ENCODE peak calls at places on chromosomes 12 and 14, in six cellular contexts. K is body of pancreas, T is breast epithelium, O is adrenal gland, D is prostate gland, N is K562. B is an unnamed sample.

GRCh38 chr12:60212159-60213000 is 616.6 kb downstream of the SLC16A7 start:
- DNase-seq in K (no peak), N (no peak), O (no peak), T (no peak), D (no peak), B (no peak)

GRCh38 chr14:68018598-68018997 is 199.0 kb downstream of the RAD51B start:
- DNase-seq in K (no peak), O (no peak), T (no peak), D (no peak), N (no peak), B (no peak)

GRCh38 chr14:91047174-91047753 is 13.2 kb downstream of the RPS6KA5 start:
- DNase-seq in T (no peak), N (no peak), K (no peak), O (no peak), D (no peak), B (no peak)

GRCh38 chr14:73460691-73461127 is 2.4 kb upstream of the NUMB start:
- DNase-seq in D (no peak), N (no peak), T (no peak), K (no peak), O (peak), B (no peak)

GRCh38 chr14:25239170-25239569 is 189.2 kb upstream of the STXBP6 start:
- DNase-seq in K (no peak), T (no peak), D (no peak), O (no peak), N (no peak), B (no peak)

GRCh38 chr12:69024413-69024812 is 91.4 kb upstream of the CPM start:
- DNase-seq in N (no peak), T (no peak), O (no peak), D (peak), K (peak), B (no peak)

GRCh38 chr12:71780207-71780822 is 25.7 kb downstream of the RAB21 start:
- DNase-seq in O (peak), N (peak), D (peak), K (peak), T (no peak), B (no peak)

GRCh38 chr14:74820288-74820687 is 55.7 kb downstream of the PROX2 start:
- DNase-seq in D (no peak), N (no peak), T (no peak), O (no peak), K (no peak), B (no peak)

GRCh38 chr14:55581011-55581806 is 1.2 kb downstream of the KTN1 start:
- DNase-seq in D (peak), T (peak), O (peak), K (peak), N (peak), B (peak)

GRCh38 chr12:105072888-105073488 is 11.3 kb downstream of the ALDH1L2 start:
- DNase-seq in N (no peak), K (no peak), O (no peak), T (no peak), D (no peak), B (no peak)

GRCh38 chr14:100682749-100683148 is 43.9 kb upstream of the DLK1 start:
- DNase-seq in T (no peak), D (no peak), K (no peak), O (no peak), N (no peak), B (no peak)
- TF ChIP-seq POLR2A in T (no peak), D (no peak), K (no peak), O (no peak), N (no peak), B (no peak)

GRCh38 chr14:63193236-63193635 is 11.0 kb upstream of the RHOJ start:
- DNase-seq in D (no peak), T (no peak), O (no peak), N (no peak), K (no peak), B (no peak)

GRCh38 chr14:63186453-63186852 is 17.8 kb upstream of the RHOJ start:
- DNase-seq in N (no peak), D (no peak), O (no peak), K (no peak), T (no peak), B (no peak)

DNA sequence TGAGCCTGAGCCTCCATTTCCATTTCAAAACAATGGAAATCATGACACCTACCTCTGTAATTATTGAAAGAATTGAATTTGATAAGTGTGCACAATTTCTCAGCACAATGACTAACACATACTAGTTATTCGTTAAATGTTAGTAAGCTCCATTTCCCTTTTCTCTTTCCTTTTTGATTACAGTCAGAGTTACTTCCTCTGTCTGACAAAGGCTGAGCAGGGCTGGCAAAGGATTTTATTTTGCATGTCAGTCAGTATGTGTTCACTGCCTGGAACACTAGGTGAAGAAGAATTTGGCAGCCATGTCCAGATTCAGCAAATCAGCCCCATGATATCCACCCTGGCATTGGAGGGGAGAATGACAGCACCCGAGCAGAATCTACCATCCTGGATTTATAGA is 12.2 kb upstream of the RHOJ start:
- DNase-seq in N (no peak), O (no peak), K (no peak), D (peak), T (no peak), B (no peak)
- TF ChIP-seq POLR2A in N (no peak), O (no peak), K (no peak), D (no peak), T (no peak), B (no peak)

GRCh38 chr14:34496679-34497513 is 34.9 kb upstream of the SPTSSA start:
- DNase-seq in K (peak), D (peak), T (peak), O (peak), N (peak), B (peak)
- TF ChIP-seq POLR2A in K (no peak), D (peak), T (no peak), O (peak), N (peak), B (no peak)

DNA sequence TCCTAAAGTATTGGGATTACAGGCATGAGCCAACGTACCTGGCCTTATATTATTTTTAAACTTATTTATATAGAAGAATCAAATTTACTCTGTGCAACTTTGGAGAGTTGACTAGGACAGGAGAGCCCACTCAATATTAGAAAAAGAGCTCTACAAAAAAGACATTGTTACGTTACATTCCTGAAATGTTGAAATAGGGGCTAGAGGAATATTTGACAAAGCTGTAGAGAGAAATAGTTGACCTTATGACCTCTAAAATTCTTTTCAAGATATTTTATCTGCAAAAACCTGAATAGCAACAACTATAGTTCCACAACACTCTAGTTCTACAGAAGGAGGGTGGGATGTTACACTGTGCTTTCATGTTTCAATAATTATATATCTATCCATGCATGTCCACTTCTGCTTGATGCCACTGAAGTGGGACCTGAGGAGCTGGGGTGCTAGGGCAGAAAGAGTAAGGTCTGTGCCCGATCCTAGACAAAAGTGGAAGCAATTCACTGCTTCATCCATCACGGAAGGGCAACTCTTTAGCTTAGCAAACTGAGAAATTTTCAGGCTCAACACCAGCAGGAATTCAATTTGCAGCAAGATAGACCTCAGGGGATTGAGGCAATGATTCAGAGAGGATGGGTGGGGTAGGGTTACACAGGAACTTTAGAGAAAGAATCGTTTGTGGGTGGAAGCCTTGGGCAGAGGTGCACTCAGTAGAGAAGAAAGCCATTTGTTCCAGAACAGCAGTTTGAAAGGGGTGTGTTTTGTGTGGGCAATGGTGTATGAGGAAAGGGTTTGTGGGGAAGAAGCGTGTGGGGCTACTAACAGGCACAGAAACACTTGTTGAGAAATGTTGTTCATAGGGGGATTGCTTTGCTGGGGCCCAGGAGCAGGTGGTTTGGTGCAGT is 16.0 kb upstream of the RNASE10 start:
- DNase-seq in K (no peak), N (no peak), D (no peak), O (no peak), T (no peak), B (no peak)
- TF ChIP-seq POLR2A in K (no peak), N (no peak), D (no peak), O (no peak), T (no peak), B (no peak)

GRCh38 chr14:39185256-39186049 is 10.4 kb downstream of the PNN start:
- DNase-seq in O (no peak), T (no peak), K (no peak), N (no peak), D (no peak), B (no peak)
- TF ChIP-seq POLR2A in O (no peak), T (no peak), K (no peak), N (peak), D (no peak), B (no peak)

GRCh38 chr14:88551094-88551870 is 3.5 kb downstream of the PTPN21 start:
- DNase-seq in N (peak), O (peak), D (peak), K (peak), T (peak), B (peak)
- TF ChIP-seq POLR2A in N (peak), O (peak), D (peak), K (peak), T (no peak), B (no peak)

GRCh38 chr12:106954462-106955376 is 988 bp upstream of the TMEM263 start:
- DNase-seq in D (peak), N (peak), T (no peak), O (peak), K (peak), B (peak)

GRCh38 chr12:106956048-106956935 is 585 bp downstream of the TMEM263 start:
- DNase-seq in D (peak), K (peak), T (peak), O (peak), N (peak), B (peak)

GRCh38 chr12:106957617-106958016 is 1.9 kb downstream of the TMEM263 start:
- DNase-seq in D (no peak), T (no peak), K (no peak), N (no peak), O (no peak), B (no peak)

GRCh38 chr12:106953352-106954260 is 2.1 kb upstream of the TMEM263 start:
- DNase-seq in K (no peak), T (no peak), O (no peak), N (no peak), D (no peak), B (no peak)

DNA sequence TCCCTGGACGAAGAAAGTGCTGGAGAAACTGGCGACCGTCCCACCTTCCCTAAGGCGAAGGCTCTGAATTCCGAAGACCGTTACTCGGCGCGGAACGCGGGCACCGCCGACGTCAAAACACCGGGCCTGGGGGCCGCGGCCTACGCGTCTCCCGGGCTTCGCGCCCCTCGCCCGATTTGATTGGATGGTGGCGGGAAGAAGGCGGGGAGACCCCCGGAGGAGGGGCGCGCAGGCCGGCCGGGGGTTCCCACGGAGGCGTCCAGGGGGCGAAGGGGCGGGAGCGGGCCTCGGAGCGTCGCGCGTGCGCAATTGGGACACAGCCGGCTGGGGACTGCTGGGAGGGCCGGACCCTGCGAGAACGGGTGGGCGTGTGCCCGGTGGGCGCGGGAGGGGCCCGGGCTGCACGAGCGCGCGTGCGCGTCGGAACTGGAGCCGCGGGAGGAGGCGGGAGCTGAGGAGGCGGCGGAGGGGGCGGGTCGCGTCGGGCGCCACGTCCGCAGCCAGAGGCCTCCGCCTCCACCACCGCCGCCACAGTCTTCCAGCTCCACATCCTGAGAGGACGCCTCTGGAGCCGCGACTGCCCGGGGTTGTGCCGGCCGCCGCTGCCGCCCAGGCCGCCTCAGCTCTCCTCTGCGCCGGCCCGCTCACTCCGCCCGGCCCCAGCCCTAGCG is at the start of gene TMEM263:
- DNase-seq in T (peak), N (peak), D (peak), K (peak), O (peak), B (peak)
- TF ChIP-seq POLR2A in T (no peak), N (peak), D (peak), K (peak), O (peak), B (peak)

DNA sequence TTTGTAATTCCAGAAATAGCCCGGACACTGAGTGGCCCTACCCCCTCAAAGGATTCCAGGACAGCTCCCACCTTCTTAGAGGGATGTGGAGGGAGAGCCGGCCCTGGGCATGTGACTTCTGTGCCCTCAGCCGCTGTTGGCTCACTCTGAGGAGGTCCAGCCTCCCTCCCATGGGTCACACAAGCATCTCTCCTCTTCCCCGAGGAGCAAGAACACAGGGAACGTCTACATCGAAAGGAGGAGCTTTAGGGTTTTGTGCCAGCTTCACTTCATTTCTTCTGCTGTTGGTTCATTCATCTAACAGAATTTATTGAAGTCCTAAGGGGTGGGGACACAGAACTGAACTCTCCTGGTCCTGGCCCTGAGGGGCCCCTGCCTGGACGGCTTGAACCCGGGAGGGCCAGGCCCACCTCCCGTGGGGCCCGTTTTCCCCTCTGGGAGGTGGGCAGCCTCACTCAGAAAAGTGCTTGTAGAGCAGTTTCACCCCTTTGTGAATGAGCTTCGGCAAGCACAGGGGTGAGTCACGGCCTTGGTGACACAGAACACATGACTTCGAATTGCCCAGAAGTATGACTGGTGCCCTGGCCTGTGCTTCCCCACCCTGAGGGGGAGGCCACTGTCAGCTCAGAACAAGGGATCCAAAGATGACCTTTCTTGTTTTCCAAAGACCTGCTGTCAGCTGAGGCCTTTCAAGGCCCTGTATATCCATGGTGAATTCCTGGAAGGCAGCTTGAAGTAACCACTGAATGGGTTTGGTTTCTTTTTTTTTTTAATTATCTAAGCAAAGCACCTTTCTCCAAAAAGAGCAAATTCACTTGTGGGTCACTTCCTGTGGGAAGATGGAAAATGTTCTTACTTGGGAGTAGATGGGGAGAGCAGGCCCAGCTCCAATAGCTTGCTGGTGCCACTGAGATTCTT is 39.2 kb downstream of the NFKBIA start:
- DNase-seq in D (no peak), O (peak), T (no peak), N (peak), K (peak), B (peak)
- TF ChIP-seq POLR2A in D (peak), O (no peak), T (no peak), N (no peak), K (peak), B (peak)

GRCh38 chr14:76922092-76922491 is 95.9 kb downstream of the LRRC74A start:
- DNase-seq in D (no peak), N (no peak), K (no peak), O (no peak), T (no peak), B (no peak)

GRCh38 chr14:76918751-76919421 is 92.7 kb downstream of the LRRC74A start:
- DNase-seq in T (peak), O (peak), K (peak), N (peak), D (peak), B (peak)

GRCh38 chr14:76919431-76919810 is 93.2 kb downstream of the LRRC74A start:
- DNase-seq in N (no peak), T (no peak), D (peak), K (peak), O (no peak), B (no peak)

GRCh38 chr14:76919811-76920571 is 93.8 kb downstream of the LRRC74A start:
- DNase-seq in N (no peak), K (peak), D (no peak), T (no peak), O (peak), B (peak)

GRCh38 chr14:76920572-76921175 is 94.5 kb downstream of the LRRC74A start:
- DNase-seq in K (no peak), N (no peak), T (no peak), D (no peak), O (no peak), B (no peak)
- TF ChIP-seq POLR2A in K (no peak), N (no peak), T (no peak), D (no peak), O (no peak), B (no peak)

B was measured in uterus.